ENCODE peak calls at places on chromosome 3, in five cellular contexts. I is hypothalamus, F is fibroblast of lung, P is NCI-H1417, C is H54. W is an unnamed sample.

GRCh38 chr3:41417574-41417973 is 218.3 kb downstream of the CTNNB1 start:
- DNase-seq in I (no peak), F (no peak), P (no peak), C (no peak), W (no peak)

GRCh38 chr3:178421069-178421468 is 115.2 kb upstream of the KCNMB2 start:
- DNase-seq in I (no peak), F (no peak), P (peak), C (no peak), W (no peak)

GRCh38 chr3:138148503-138148902 is 16.3 kb upstream of the A4GNT start:
- DNase-seq in I (no peak), F (no peak), P (no peak), C (no peak), W (no peak)

GRCh38 chr3:90184861-90185260 is 1077.4 kb downstream of the EPHA3 start:
- DNase-seq in I (no peak), F (peak), P (no peak), C (no peak), W (no peak)

GRCh38 chr3:157156844-157157635 is 2.9 kb downstream of the CCNL1 start:
- DNase-seq in I (no peak), F (peak), P (peak), C (no peak), W (no peak)

GRCh38 chr3:102354818-102355515 is 79.8 kb upstream of the ZPLD1 start:
- DNase-seq in I (no peak), F (peak), P (no peak), C (peak), W (no peak)

GRCh38 chr3:137767146-137768020 is 3.3 kb downstream of the SOX14 start:
- DNase-seq in I (no peak), F (no peak), P (no peak), C (no peak), W (no peak)

GRCh38 chr3:195072916-195073564 is 197.9 kb downstream of the XXYLT1 start:
- DNase-seq in I (no peak), F (no peak), P (no peak), C (no peak), W (no peak)

GRCh38 chr3:105807146-105807545 is 61.7 kb downstream of the CBLB start:
- DNase-seq in I (no peak), F (no peak), P (no peak), C (no peak), W (no peak)

GRCh38 chr3:16512435-16513140 is 911 bp downstream of the RFTN1 start:
- DNase-seq in I (no peak), F (peak), P (peak), C (peak), W (peak)

GRCh38 chr3:10366681-10367101 is 45.8 kb upstream of the SEC13 start:
- DNase-seq in I (no peak), F (peak), P (no peak), C (peak), W (peak)

GRCh38 chr3:71537211-71537611 is 46.3 kb downstream of the FOXP1 start:
- DNase-seq in I (no peak), F (peak), P (no peak), C (peak), W (no peak)

GRCh38 chr3:32781211-32781968 is 36.4 kb upstream of the TRIM71 start:
- DNase-seq in I (peak), F (peak), P (peak), C (peak), W (peak)

GRCh38 chr3:102179321-102180290 is 255.2 kb upstream of the ZPLD1 start:
- DNase-seq in I (no peak), F (peak), P (no peak), C (no peak), W (no peak)

GRCh38 chr3:16511561-16512434 is 1.7 kb downstream of the RFTN1 start:
- DNase-seq in I (no peak), F (peak), P (peak), C (peak), W (no peak)

GRCh38 chr3:141115752-141116541 is 64.8 kb downstream of the SPSB4 start:
- DNase-seq in I (no peak), F (no peak), P (no peak), C (no peak), W (no peak)

GRCh38 chr3:65265942-65266341 is 578.1 kb upstream of the ADAMTS9 start:
- DNase-seq in I (no peak), F (peak), P (no peak), C (no peak), W (no peak)

GRCh38 chr3:159762981-159763465 is 225.6 kb upstream of the IL12A start:
- DNase-seq in I (no peak), F (peak), P (peak), C (peak), W (peak)

GRCh38 chr3:45947361-45947760 is 4.1 kb downstream of the CXCR6 start:
- DNase-seq in I (no peak), F (no peak), P (no peak), C (no peak), W (no peak)